ENCODE peak calls at places on chromosomes 11 and 22, in ten cellular contexts. One of them, this sample, is unnamed.

GRCh38 chr11:91926967-91927366 is 297.7 kb upstream of the FAT3 start:
- DNase-seq in mesothelial cell of epicardium: no peak
- DNase-seq in astrocyte of the cerebellum: peak
- DNase-seq in OCI-LY7: no peak
- DNase-seq in testis: no peak
- DNase-seq in GM20000: no peak
- DNase-seq in BE2C: peak
- DNase-seq in lower lobe of right lung: no peak
- DNase-seq in uterus: no peak
- DNase-seq in endothelial cell: no peak
- DNase-seq in this sample: no peak

GRCh38 chr11:100789500-100789899 is 102.4 kb downstream of the ARHGAP42 start:
- DNase-seq in GM20000: no peak
- DNase-seq in lower lobe of right lung: no peak
- DNase-seq in mesothelial cell of epicardium: no peak
- DNase-seq in endothelial cell: no peak
- DNase-seq in BE2C: peak
- DNase-seq in OCI-LY7: no peak
- DNase-seq in uterus: no peak
- DNase-seq in astrocyte of the cerebellum: no peak
- DNase-seq in testis: no peak
- DNase-seq in this sample: no peak

GRCh38 chr11:134663506-134664313 is 251.7 kb upstream of the B3GAT1 start:
- DNase-seq in BE2C: no peak
- DNase-seq in OCI-LY7: no peak
- DNase-seq in astrocyte of the cerebellum: no peak
- DNase-seq in lower lobe of right lung: no peak
- DNase-seq in testis: no peak
- DNase-seq in endothelial cell: no peak
- DNase-seq in uterus: no peak
- DNase-seq in GM20000: no peak
- DNase-seq in mesothelial cell of epicardium: no peak
- DNase-seq in this sample: no peak

GRCh38 chr11:11968511-11969280 is 39.7 kb downstream of the DKK3 start:
- DNase-seq in endothelial cell: no peak
- DNase-seq in lower lobe of right lung: no peak
- DNase-seq in GM20000: no peak
- DNase-seq in OCI-LY7: no peak
- DNase-seq in BE2C: peak
- DNase-seq in uterus: no peak
- DNase-seq in mesothelial cell of epicardium: no peak
- DNase-seq in astrocyte of the cerebellum: no peak
- DNase-seq in testis: no peak
- DNase-seq in this sample: no peak

GRCh38 chr22:21646608-21647590 is 4.8 kb downstream of the SDF2L1 start:
- DNase-seq in lower lobe of right lung: peak
- DNase-seq in uterus: peak
- DNase-seq in GM20000: peak
- DNase-seq in BE2C: peak
- DNase-seq in endothelial cell: peak
- DNase-seq in testis: peak
- DNase-seq in mesothelial cell of epicardium: no peak
- DNase-seq in astrocyte of the cerebellum: peak
- DNase-seq in OCI-LY7: peak
- DNase-seq in this sample: peak

GRCh38 chr22:48794906-48795305 is 1032.8 kb downstream of the BRD1 start:
- DNase-seq in GM20000: no peak
- DNase-seq in astrocyte of the cerebellum: no peak
- DNase-seq in testis: no peak
- DNase-seq in mesothelial cell of epicardium: no peak
- DNase-seq in uterus: no peak
- DNase-seq in lower lobe of right lung: no peak
- DNase-seq in OCI-LY7: no peak
- DNase-seq in BE2C: no peak
- DNase-seq in endothelial cell: no peak
- DNase-seq in this sample: no peak

GRCh38 chr22:41770715-41771452 is 29.6 kb upstream of the CCDC134 start:
- DNase-seq in OCI-LY7: no peak
- DNase-seq in lower lobe of right lung: no peak
- DNase-seq in BE2C: no peak
- DNase-seq in testis: no peak
- DNase-seq in uterus: no peak
- DNase-seq in GM20000: no peak
- DNase-seq in astrocyte of the cerebellum: no peak
- DNase-seq in endothelial cell: no peak
- DNase-seq in mesothelial cell of epicardium: no peak
- DNase-seq in this sample: no peak

GRCh38 chr11:118180300-118180703 is 3.9 kb upstream of the SCN2B start:
- DNase-seq in mesothelial cell of epicardium: no peak
- DNase-seq in uterus: peak
- DNase-seq in GM20000: no peak
- DNase-seq in endothelial cell: peak
- DNase-seq in testis: peak
- DNase-seq in BE2C: peak
- DNase-seq in astrocyte of the cerebellum: no peak
- DNase-seq in OCI-LY7: peak
- DNase-seq in lower lobe of right lung: no peak
- DNase-seq in this sample: no peak

GRCh38 chr11:58276151-58276550 is 8.1 kb upstream of the OR10W1 start:
- DNase-seq in astrocyte of the cerebellum: no peak
- DNase-seq in uterus: no peak
- DNase-seq in lower lobe of right lung: no peak
- DNase-seq in BE2C: no peak
- DNase-seq in testis: no peak
- DNase-seq in endothelial cell: no peak
- DNase-seq in mesothelial cell of epicardium: no peak
- DNase-seq in GM20000: no peak
- DNase-seq in OCI-LY7: no peak
- DNase-seq in this sample: no peak

GRCh38 chr22:45441158-45441557 is 27.7 kb downstream of the RIBC2 start:
- DNase-seq in uterus: peak
- DNase-seq in astrocyte of the cerebellum: peak
- DNase-seq in endothelial cell: peak
- DNase-seq in GM20000: peak
- DNase-seq in testis: peak
- DNase-seq in OCI-LY7: peak
- DNase-seq in lower lobe of right lung: no peak
- DNase-seq in BE2C: peak
- DNase-seq in mesothelial cell of epicardium: no peak
- DNase-seq in this sample: no peak

DNA sequence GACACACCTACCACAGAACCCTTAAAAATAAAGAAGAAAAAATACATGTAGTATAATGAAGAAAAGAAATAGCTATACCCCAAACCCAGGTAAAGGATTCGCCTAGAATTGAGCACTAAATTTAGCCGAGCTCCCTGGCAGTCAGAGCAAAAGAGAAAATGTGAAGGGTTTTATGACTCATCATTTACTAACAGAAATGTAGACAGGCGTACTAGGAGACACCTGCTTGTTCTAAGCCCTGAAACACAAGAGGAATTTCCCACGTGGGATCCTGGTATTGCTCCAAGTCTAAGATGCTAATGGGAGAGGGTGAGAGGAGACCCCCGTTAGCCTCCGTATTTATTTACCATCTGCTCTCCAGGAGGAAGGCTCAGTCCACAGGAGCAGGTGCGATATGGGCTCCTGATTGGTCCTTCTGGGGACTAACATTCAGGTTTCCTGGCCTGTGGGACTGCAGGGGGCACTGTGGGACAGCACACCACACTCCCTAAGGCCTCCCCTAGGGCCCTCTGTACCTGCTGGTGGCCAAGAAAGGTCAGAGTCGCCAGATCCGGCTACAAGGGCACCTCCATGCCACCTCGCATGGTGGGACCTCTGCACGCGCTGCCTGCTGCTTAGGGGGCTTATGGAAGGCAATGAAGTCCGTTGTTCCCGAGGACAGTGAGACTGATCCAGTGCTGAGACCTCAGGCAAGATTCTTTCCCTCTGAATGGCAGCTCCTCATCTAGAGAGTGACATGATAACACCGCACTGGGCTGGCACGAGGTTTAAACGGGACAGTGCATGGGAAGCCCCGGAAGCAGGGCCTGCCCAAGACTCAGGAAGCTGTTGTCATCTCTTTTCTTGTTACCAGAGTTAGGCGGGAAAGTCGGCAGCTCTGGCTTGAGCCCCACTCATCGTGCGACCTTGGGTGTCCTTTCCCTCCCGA is 25.8 kb downstream of the KCNC1 start:
- DNase-seq in mesothelial cell of epicardium: no peak
- DNase-seq in uterus: no peak
- DNase-seq in endothelial cell: peak
- DNase-seq in astrocyte of the cerebellum: no peak
- DNase-seq in BE2C: peak
- DNase-seq in OCI-LY7: peak
- DNase-seq in GM20000: peak
- DNase-seq in lower lobe of right lung: no peak
- DNase-seq in testis: peak
- DNase-seq in this sample: no peak
- TF ChIP-seq CTCF in mesothelial cell of epicardium: no peak
- TF ChIP-seq CTCF in uterus: peak
- TF ChIP-seq CTCF in endothelial cell: peak
- TF ChIP-seq CTCF in astrocyte of the cerebellum: peak
- TF ChIP-seq CTCF in BE2C: peak
- TF ChIP-seq CTCF in OCI-LY7: peak
- TF ChIP-seq CTCF in GM20000: peak
- TF ChIP-seq CTCF in lower lobe of right lung: peak
- TF ChIP-seq CTCF in testis: peak
- TF ChIP-seq CTCF in this sample: no peak

GRCh38 chr22:39175127-39176066 is 22.9 kb upstream of the CBX7 start:
- DNase-seq in mesothelial cell of epicardium: no peak
- DNase-seq in lower lobe of right lung: no peak
- DNase-seq in uterus: peak
- DNase-seq in astrocyte of the cerebellum: no peak
- DNase-seq in BE2C: no peak
- DNase-seq in testis: no peak
- DNase-seq in GM20000: peak
- DNase-seq in OCI-LY7: no peak
- DNase-seq in endothelial cell: peak
- DNase-seq in this sample: no peak
- TF ChIP-seq CTCF in mesothelial cell of epicardium: no peak
- TF ChIP-seq CTCF in lower lobe of right lung: no peak
- TF ChIP-seq CTCF in uterus: no peak
- TF ChIP-seq CTCF in astrocyte of the cerebellum: no peak
- TF ChIP-seq CTCF in BE2C: no peak
- TF ChIP-seq CTCF in testis: no peak
- TF ChIP-seq CTCF in GM20000: no peak
- TF ChIP-seq CTCF in OCI-LY7: no peak
- TF ChIP-seq CTCF in endothelial cell: no peak
- TF ChIP-seq CTCF in this sample: no peak

GRCh38 chr11:29343465-29344333 is 673.1 kb downstream of the KCNA4 start:
- DNase-seq in OCI-LY7: peak
- DNase-seq in lower lobe of right lung: peak
- DNase-seq in astrocyte of the cerebellum: no peak
- DNase-seq in BE2C: peak
- DNase-seq in endothelial cell: peak
- DNase-seq in GM20000: peak
- DNase-seq in uterus: peak
- DNase-seq in mesothelial cell of epicardium: peak
- DNase-seq in testis: peak
- DNase-seq in this sample: peak
- TF ChIP-seq CTCF in OCI-LY7: peak
- TF ChIP-seq CTCF in lower lobe of right lung: peak
- TF ChIP-seq CTCF in astrocyte of the cerebellum: peak
- TF ChIP-seq CTCF in BE2C: peak
- TF ChIP-seq CTCF in endothelial cell: peak
- TF ChIP-seq CTCF in GM20000: peak
- TF ChIP-seq CTCF in uterus: peak
- TF ChIP-seq CTCF in mesothelial cell of epicardium: peak
- TF ChIP-seq CTCF in testis: peak
- TF ChIP-seq CTCF in this sample: no peak

DNA sequence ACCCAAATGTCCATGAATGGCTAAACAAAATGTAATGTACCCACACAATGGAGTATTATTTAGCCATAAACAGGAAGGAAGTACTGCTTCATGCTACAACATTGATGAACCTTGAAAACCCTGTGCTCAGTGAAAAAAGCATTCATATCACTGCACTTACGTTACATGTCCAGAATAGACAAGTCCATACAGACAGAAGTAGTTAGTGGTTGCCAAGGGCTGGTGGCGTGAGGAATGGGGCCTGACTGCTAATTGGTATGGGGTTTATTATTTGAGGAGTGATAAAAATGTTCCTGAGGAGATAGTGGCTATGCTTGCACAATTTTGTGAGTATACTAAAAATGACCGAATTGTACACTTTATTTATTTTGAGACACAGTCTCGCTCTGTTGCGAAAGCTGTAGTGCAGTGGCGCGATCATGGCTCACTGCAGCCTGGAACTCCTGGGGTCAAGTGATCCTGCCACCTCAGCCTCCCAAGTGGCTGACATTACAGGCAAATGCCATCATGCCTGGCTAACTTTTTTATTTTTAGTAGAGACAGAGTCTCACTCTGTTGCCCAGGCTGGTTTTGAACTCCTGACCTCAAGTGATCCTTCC is 7.7 kb upstream of the SYVN1 start:
- DNase-seq in mesothelial cell of epicardium: no peak
- DNase-seq in lower lobe of right lung: no peak
- DNase-seq in endothelial cell: no peak
- DNase-seq in BE2C: no peak
- DNase-seq in uterus: no peak
- DNase-seq in astrocyte of the cerebellum: no peak
- DNase-seq in OCI-LY7: no peak
- DNase-seq in GM20000: no peak
- DNase-seq in testis: no peak
- DNase-seq in this sample: no peak
- TF ChIP-seq CTCF in mesothelial cell of epicardium: no peak
- TF ChIP-seq CTCF in lower lobe of right lung: no peak
- TF ChIP-seq CTCF in endothelial cell: no peak
- TF ChIP-seq CTCF in BE2C: no peak
- TF ChIP-seq CTCF in uterus: no peak
- TF ChIP-seq CTCF in astrocyte of the cerebellum: no peak
- TF ChIP-seq CTCF in OCI-LY7: no peak
- TF ChIP-seq CTCF in GM20000: no peak
- TF ChIP-seq CTCF in testis: no peak
- TF ChIP-seq CTCF in this sample: no peak

This sample was measured in omental fat pad.